ENCODE peak calls at places on chromosomes 13 and 19, in four cellular contexts. R, V, F and L are unnamed samples.

GRCh38 chr13:33611016-33611805 is 206.7 kb upstream of the RFC3 start:
- DNase-seq in R (peak), V (peak), F (peak), L (peak)

GRCh38 chr13:35903075-35903474 is 228.1 kb downstream of the DCLK1 start:
- DNase-seq in R (no peak), V (no peak), F (no peak), L (no peak)

GRCh38 chr19:46984077-46985010 is 35.3 kb upstream of the NPAS1 start:
- DNase-seq in R (no peak), V (peak), F (no peak), L (no peak)

GRCh38 chr13:43737524-43737923 is 49.2 kb downstream of the ENOX1 start:
- DNase-seq in R (no peak), V (no peak), F (no peak), L (no peak)

GRCh38 chr19:45786533-45786894 is 4.2 kb upstream of the DMPK start:
- DNase-seq in R (no peak), V (no peak), F (no peak), L (no peak)

GRCh38 chr19:8305798-8306197 is 2.4 kb downstream of the CD320 start:
- DNase-seq in R (no peak), V (no peak), F (peak), L (no peak)

GRCh38 chr19:13024126-13024957 is 29.1 kb downstream of the NFIX start:
- DNase-seq in R (no peak), V (no peak), F (no peak), L (no peak)

GRCh38 chr13:26186141-26186870 is 35.8 kb downstream of the RNF6 start:
- DNase-seq in R (peak), V (peak), F (peak), L (peak)

GRCh38 chr13:98650376-98651107 is 73.6 kb upstream of the STK24 start:
- DNase-seq in R (no peak), V (no peak), F (no peak), L (no peak)

GRCh38 chr19:2288010-2288742 is 6.2 kb upstream of the PEAK3 start:
- DNase-seq in R (no peak), V (no peak), F (no peak), L (no peak)

GRCh38 chr19:36125557-36125956 is 10.3 kb downstream of the TBCB start:
- DNase-seq in R (no peak), V (no peak), F (no peak), L (no peak)

GRCh38 chr19:40662925-40663711 is 27.3 kb downstream of the NUMBL start:
- DNase-seq in R (peak), V (peak), F (peak), L (peak)

GRCh38 chr19:52896431-52897148 is 845 bp downstream of the ZNF320 start:
- DNase-seq in R (no peak), V (no peak), F (peak), L (peak)

GRCh38 chr13:84443463-84443862 is 561.2 kb upstream of the SLITRK1 start:
- DNase-seq in R (no peak), V (no peak), F (no peak), L (no peak)

GRCh38 chr19:8567522-8568172 is 9.6 kb downstream of the MYO1F start:
- DNase-seq in R (no peak), V (no peak), F (peak), L (no peak)

GRCh38 chr19:42547927-42548326 is 19.6 kb upstream of the CEACAM1 start:
- DNase-seq in R (no peak), V (no peak), F (no peak), L (no peak)

GRCh38 chr19:32675720-32676185 is at the start of gene RGS9BP:
- DNase-seq in R (no peak), V (peak), F (peak), L (peak)

GRCh38 chr13:113902956-113903355 is 39.1 kb upstream of the GAS6 start:
- DNase-seq in R (no peak), V (no peak), F (no peak), L (no peak)

GRCh38 chr19:34487651-34488051 is 6.1 kb downstream of the WTIP start:
- DNase-seq in R (no peak), V (no peak), F (no peak), L (no peak)

GRCh38 chr13:63107163-63107935 is 1691.7 kb upstream of the PCDH20 start:
- DNase-seq in R (no peak), V (no peak), F (no peak), L (no peak)

GRCh38 chr19:12833747-12834417 is 497 bp downstream of the RTBDN start:
- DNase-seq in R (no peak), V (peak), F (no peak), L (peak)

GRCh38 chr13:82259284-82259683 is 1623.0 kb downstream of the SLITRK1 start:
- DNase-seq in R (no peak), V (no peak), F (no peak), L (no peak)

GRCh38 chr13:95723428-95723827 is 46.5 kb downstream of the DNAJC3 start:
- DNase-seq in R (no peak), V (no peak), F (no peak), L (no peak)

GRCh38 chr13:52345048-52345447 is 60.9 kb downstream of the THSD1 start:
- DNase-seq in R (no peak), V (no peak), F (no peak), L (no peak)

GRCh38 chr19:9906475-9907087 is 29.7 kb downstream of the OLFM2 start:
- DNase-seq in R (peak), V (no peak), F (no peak), L (no peak)

GRCh38 chr13:79457948-79458347 is 23.0 kb upstream of the NDFIP2 start:
- DNase-seq in R (no peak), V (no peak), F (no peak), L (no peak)

GRCh38 chr13:20270163-20270865 is 38.2 kb upstream of the GJB6 start:
- DNase-seq in R (no peak), V (no peak), F (no peak), L (peak)

GRCh38 chr19:18992696-18993095 is 40.6 kb downstream of the SUGP2 start:
- DNase-seq in R (no peak), V (no peak), F (no peak), L (no peak)

GRCh38 chr13:101624210-101624922 is 171.9 kb downstream of the ITGBL1 start:
- DNase-seq in R (no peak), V (peak), F (peak), L (no peak)